ENCODE peak calls at places on chromosomes 11 and 22, in four cellular contexts. J is sciatic nerve; H is activated T-cell treated with anti-CD3 and anti-CD28 coated beads, Interleukin-2, amount 50 U/mL, for 72 hours; Z is SW 1271. P is an unnamed sample.

GRCh38 chr22:36323855-36324331 is 63.9 kb downstream of the MYH9 start:
- DNase-seq in J (peak; percentile 82), H (no peak), Z (no peak), P (no peak)

GRCh38 chr11:33978376-33978775 is 73.2 kb upstream of the CAPRIN1 start:
- DNase-seq in H (no peak), Z (no peak), J (no peak), P (no peak)

GRCh38 chr11:12248330-12248729 is 129.0 kb upstream of the PARVA start:
- DNase-seq in Z (no peak), J (peak; percentile 82), H (no peak), P (no peak)

GRCh38 chr11:8287297-8288070 is 23.8 kb upstream of the LMO1 start:
- DNase-seq in H (no peak), Z (no peak), J (no peak), P (peak; percentile 33)

GRCh38 chr11:75105462-75105925 is 8.8 kb upstream of the OR2AT4 start:
- DNase-seq in Z (no peak), J (no peak), H (no peak), P (no peak)

GRCh38 chr22:45969414-45969799 is 7.6 kb downstream of the WNT7B start:
- DNase-seq in H (no peak), J (no peak), Z (peak; percentile 59), P (no peak)

GRCh38 chr11:21646351-21646750 is 546.5 kb upstream of the ANO5 start:
- DNase-seq in J (no peak), Z (no peak), H (no peak), P (no peak)

GRCh38 chr11:1879342-1879940 is 12.3 kb downstream of the PRR33 start:
- DNase-seq in Z (no peak), H (no peak), J (no peak), P (no peak)

GRCh38 chr11:34840736-34841386 is 75.3 kb downstream of the APIP start:
- DNase-seq in H (peak; percentile 14), Z (peak; percentile 28), J (no peak), P (no peak)

GRCh38 chr11:118051611-118052461 is 25.0 kb upstream of the TMPRSS4 start:
- DNase-seq in Z (no peak), J (no peak), H (peak; percentile 77), P (peak; percentile 87)

GRCh38 chr11:113684558-113684957 is 21.6 kb downstream of the TMPRSS5 start:
- DNase-seq in H (no peak), J (no peak), Z (no peak), P (no peak)

GRCh38 chr22:30636226-30637077 is 871 bp downstream of the SLC35E4 start:
- DNase-seq in J (no peak), Z (peak; percentile 14), H (peak; percentile 33), P (peak; percentile 51)

GRCh38 chr11:118152552-118153471 is at the start of gene SCN4B:
- DNase-seq in Z (no peak), H (peak; percentile 36), J (peak; percentile 75), P (no peak)

GRCh38 chr11:126212089-126212660 is 593 bp downstream of the FAM118B start:
- DNase-seq in Z (no peak), J (no peak), H (no peak), P (no peak)

GRCh38 chr11:11952036-11952435 is 56.4 kb downstream of the DKK3 start:
- DNase-seq in J (no peak), Z (no peak), H (no peak), P (no peak)

GRCh38 chr11:46389450-46390330 is 1.9 kb downstream of the CHRM4 start:
- DNase-seq in Z (peak; percentile 59), J (peak; percentile 86), H (peak; percentile 73), P (peak; percentile 68)

GRCh38 chr11:126791991-126792390 is 208.6 kb downstream of the KIRREL3 start:
- DNase-seq in H (no peak), J (no peak), Z (no peak), P (no peak)

GRCh38 chr11:64990222-64990918 is 6.4 kb downstream of the BATF2 start:
- DNase-seq in Z (no peak), H (no peak), J (peak; percentile 60), P (no peak)

GRCh38 chr11:10727259-10727851 is 23.7 kb upstream of the CTR9 start:
- DNase-seq in H (no peak), Z (no peak), J (no peak), P (no peak)

GRCh38 chr11:114183041-114183511 is 113.1 kb upstream of the NNMT start:
- DNase-seq in H (peak; percentile 72), Z (no peak), J (no peak), P (peak; percentile 90)

GRCh38 chr22:23069502-23070357 is 589 bp upstream of the GNAZ start:
- DNase-seq in J (peak; percentile 96), H (peak; percentile 92), Z (peak; percentile 78), P (peak; percentile 75)

GRCh38 chr11:119376197-119376847 is 5.2 kb downstream of the USP2 start:
- DNase-seq in J (peak; percentile 83), Z (no peak), H (no peak), P (no peak)

GRCh38 chr11:65293909-65294381 is 20.7 kb upstream of the CDC42EP2 start:
- DNase-seq in Z (no peak), J (no peak), H (no peak), P (no peak)

GRCh38 chr11:69662021-69662698 is 13.0 kb downstream of the LTO1 start:
- DNase-seq in Z (no peak), J (peak; percentile 42), H (no peak), P (no peak)

GRCh38 chr11:127789887-127790286 is 789.3 kb upstream of the KIRREL3 start:
- DNase-seq in J (no peak), Z (peak; percentile 3), H (no peak), P (no peak)

GRCh38 chr11:93024376-93024775 is 54.9 kb downstream of the MTNR1B start:
- DNase-seq in H (no peak), Z (no peak), J (no peak), P (no peak)

GRCh38 chr22:30823015-30823370 is 128.3 kb downstream of the OSBP2 start:
- DNase-seq in J (no peak), Z (no peak), H (peak; percentile 12), P (no peak)

GRCh38 chr11:120060512-120060911 is 77.4 kb downstream of the TRIM29 start:
- DNase-seq in Z (no peak), J (no peak), H (no peak), P (peak; percentile 14)

GRCh38 chr22:30984317-30984716 is 15.3 kb downstream of the TUG1 start:
- DNase-seq in H (no peak), J (no peak), Z (no peak), P (no peak)

GRCh38 chr22:50626856-50627451 is 998 bp downstream of the ARSA start:
- DNase-seq in Z (no peak), H (no peak), J (no peak), P (no peak)

P was measured in activated CD8-positive, alpha-beta memory T cell treated with anti-CD3 and anti-CD28 coated beads, Interleukin-2, amount 10 ng/mL, durations not matched to agents 7 days and 5 days.